ENCODE peak calls at places on chromosomes 11 and 22, in four cellular contexts. Q is HTR-8/SVneo, C is astrocyte of the spinal cord, N is germinal center. R is an unnamed sample.

GRCh38 chr11:62148271-62148980 is 24.6 kb downstream of the INCENP start:
- DNase-seq in C (no peak), N (no peak), Q (no peak), R (no peak)

GRCh38 chr11:18379201-18379600 is 15.2 kb upstream of the LDHA start:
- DNase-seq in N (no peak), C (no peak), Q (no peak), R (no peak)

GRCh38 chr22:46845281-46846153 is 83.1 kb downstream of the TBC1D22A start:
- DNase-seq in N (no peak), C (peak), Q (no peak), R (no peak)

GRCh38 chr11:108663154-108663877 is 1.6 kb upstream of the DDX10 start:
- DNase-seq in Q (no peak), C (no peak), N (peak), R (no peak)

GRCh38 chr11:123231777-123232176 is 36.7 kb upstream of the CLMP start:
- DNase-seq in Q (no peak), N (no peak), C (no peak), R (no peak)

GRCh38 chr11:118929496-118930151 is 3.9 kb upstream of the BCL9L start:
- DNase-seq in Q (peak), N (peak), C (peak), R (peak)

GRCh38 chr11:67504950-67505561 is at the start of gene PITPNM1:
- DNase-seq in Q (peak), N (peak), C (peak), R (peak)

GRCh38 chr11:20453657-20454316 is 66.3 kb downstream of the PRMT3 start:
- DNase-seq in N (no peak), Q (no peak), C (no peak), R (no peak)

GRCh38 chr11:45614196-45614828 is 51.1 kb downstream of the CHST1 start:
- DNase-seq in C (no peak), Q (no peak), N (no peak), R (no peak)

GRCh38 chr11:115497303-115497702 is 6.9 kb downstream of the CADM1 start:
- DNase-seq in C (peak), Q (no peak), N (no peak), R (peak)

GRCh38 chr11:132943325-132943736 is 589.0 kb downstream of the OPCML start:
- DNase-seq in N (no peak), Q (no peak), C (peak), R (no peak)

GRCh38 chr22:44084044-44084772 is 60.1 kb downstream of the PARVB start:
- DNase-seq in C (no peak), N (no peak), Q (no peak), R (no peak)

GRCh38 chr11:117985953-117986887 is at the start of gene IL10RA:
- DNase-seq in C (peak), N (peak), Q (peak), R (no peak)

GRCh38 chr11:111441443-111441842 is 62.4 kb upstream of the POU2AF1 start:
- DNase-seq in N (no peak), Q (no peak), C (peak), R (peak)

GRCh38 chr11:67284811-67285540 is 4.1 kb upstream of the ANKRD13D start:
- DNase-seq in N (no peak), Q (no peak), C (no peak), R (no peak)

GRCh38 chr11:116890193-116890592 is 52.8 kb upstream of the APOA1 start:
- DNase-seq in C (no peak), N (no peak), Q (no peak), R (no peak)

GRCh38 chr11:118530683-118531596 is at the start of gene TMEM25:
- DNase-seq in Q (peak), N (peak), C (peak), R (no peak)

GRCh38 chr11:78526497-78527146 is 48.0 kb downstream of the NARS2 start:
- DNase-seq in C (no peak), Q (no peak), N (no peak), R (no peak)

GRCh38 chr22:46598737-46599424 is 21.3 kb upstream of the GRAMD4 start:
- DNase-seq in N (no peak), C (no peak), Q (no peak), R (no peak)

GRCh38 chr22:29260031-29260560 is 7.7 kb downstream of the RHBDD3 start:
- DNase-seq in N (no peak), C (no peak), Q (no peak), R (no peak)

GRCh38 chr11:66126808-66127555 is 56.9 kb downstream of the PACS1 start:
- DNase-seq in N (peak), Q (peak), C (peak), R (no peak)

GRCh38 chr22:49367016-49367697 is 460.5 kb downstream of the BRD1 start:
- DNase-seq in C (peak), N (no peak), Q (no peak), R (peak)

GRCh38 chr11:76654310-76654851 is 16.2 kb downstream of the LRRC32 start:
- DNase-seq in C (peak), Q (no peak), N (no peak), R (peak)

GRCh38 chr11:133908827-133909226 is 47.9 kb downstream of the IGSF9B start:
- DNase-seq in N (no peak), Q (no peak), C (no peak), R (no peak)

GRCh38 chr11:31059529-31059928 is 310.0 kb downstream of the DCDC1 start:
- DNase-seq in N (no peak), C (no peak), Q (no peak), R (no peak)

GRCh38 chr11:116913000-116913399 is 75.6 kb upstream of the APOA1 start:
- DNase-seq in C (peak), Q (no peak), N (no peak), R (no peak)

GRCh38 chr11:77283101-77283500 is 18.4 kb downstream of the GDPD4 start:
- DNase-seq in N (no peak), C (no peak), Q (no peak), R (no peak)

GRCh38 chr11:104090767-104091166 is 54.3 kb downstream of the DDI1 start:
- DNase-seq in Q (no peak), N (no peak), C (no peak), R (no peak)

GRCh38 chr22:39153220-39153860 is 860 bp upstream of the CBX7 start:
- DNase-seq in N (peak), Q (no peak), C (no peak), R (no peak)

GRCh38 chr22:27447316-27447715 is 354.2 kb downstream of the MN1 start:
- DNase-seq in N (no peak), C (no peak), Q (no peak), R (no peak)

R was measured in H4.